ENCODE peak calls at places on chromosomes 5 and 9, in five cellular contexts. Z, T, B, P and H are unnamed samples.
A peak's percentile ranks its signal among the peaks of the same experiment; 100 is the strongest.

GRCh38 chr5:16493261-16493660 is 27.7 kb upstream of the ZNF622 start:
- DNase-seq in B (no peak), Z (no peak), P (no peak), T (no peak), H (no peak)

GRCh38 chr5:132059043-132059695 is 1.3 kb upstream of the IL3 start:
- DNase-seq in B (no peak), P (no peak), T (peak; percentile 13), Z (peak; percentile 47), H (no peak)

GRCh38 chr5:43571237-43571636 is 14.4 kb upstream of the PAIP1 start:
- DNase-seq in B (no peak), P (no peak), T (no peak), Z (no peak), H (no peak)

GRCh38 chr5:91079037-91079436 is 304.1 kb downstream of the ARRDC3 start:
- DNase-seq in P (no peak), Z (no peak), B (no peak), T (no peak), H (no peak)

GRCh38 chr5:166262395-166262794 is 2029.0 kb upstream of the WWC1 start:
- DNase-seq in P (no peak), B (no peak), T (no peak), Z (no peak), H (no peak)

GRCh38 chr5:171369056-171369455 is 18.6 kb upstream of the NPM1 start:
- DNase-seq in Z (no peak), P (no peak), B (no peak), T (no peak), H (no peak)

GRCh38 chr5:849651-850301 is 1.0 kb downstream of the ZDHHC11 start:
- DNase-seq in Z (no peak), T (no peak), B (no peak), P (no peak), H (no peak)

GRCh38 chr9:36328798-36329411 is 70.7 kb upstream of the GNE start:
- DNase-seq in B (peak; percentile 80), Z (no peak), P (peak; percentile 64), T (peak; percentile 31), H (peak; percentile 46)

GRCh38 chr5:136036991-136037705 is 8.4 kb downstream of the TGFBI start:
- DNase-seq in Z (no peak), T (peak; percentile 31), B (peak; percentile 53), P (no peak), H (peak; percentile 72)

GRCh38 chr9:130681769-130682489 is 11.7 kb upstream of the EXOSC2 start:
- DNase-seq in B (no peak), P (no peak), T (peak; percentile 18), Z (no peak), H (no peak)

GRCh38 chr9:94919376-94920098 is 193.0 kb downstream of the AOPEP start:
- DNase-seq in B (peak; percentile 69), P (peak; percentile 33), T (no peak), Z (no peak), H (no peak)

GRCh38 chr5:116506448-116506847 is 68.2 kb downstream of the SEMA6A start:
- DNase-seq in B (no peak), T (no peak), Z (no peak), P (no peak), H (no peak)

GRCh38 chr5:157444224-157444623 is 15.8 kb upstream of the NIPAL4 start:
- DNase-seq in P (no peak), B (no peak), Z (no peak), T (no peak), H (no peak)

GRCh38 chr5:9069650-9070049 is 476.2 kb downstream of the SEMA5A start:
- DNase-seq in T (no peak), Z (no peak), P (peak; percentile 71), B (peak; percentile 93), H (no peak)

GRCh38 chr5:175778951-175779475 is 92.4 kb upstream of the CPLX2 start:
- DNase-seq in B (no peak), T (no peak), P (no peak), Z (no peak), H (no peak)

GRCh38 chr5:142438573-142438972 is 113.8 kb upstream of the SPRY4 start:
- DNase-seq in Z (no peak), T (no peak), P (no peak), B (no peak), H (no peak)

GRCh38 chr9:114347675-114348074 is 18.0 kb downstream of the ORM2 start:
- DNase-seq in T (no peak), P (no peak), B (no peak), Z (no peak), H (no peak)

GRCh38 chr5:80707645-80708044 is 52.9 kb upstream of the DHFR start:
- DNase-seq in Z (no peak), P (no peak), B (peak; percentile 56), T (no peak), H (peak; percentile 14)

GRCh38 chr5:140107312-140108092 is 6.4 kb upstream of the PURA start:
- DNase-seq in Z (peak; percentile 91), B (peak; percentile 93), T (peak; percentile 87), P (peak; percentile 80), H (peak; percentile 67)

GRCh38 chr5:103793595-103794182 is 231.1 kb upstream of the NUDT12 start:
- DNase-seq in B (no peak), P (no peak), Z (no peak), T (no peak), H (no peak)

GRCh38 chr5:14872070-14872989 is 752 bp upstream of the ANKH start:
- DNase-seq in Z (peak; percentile 91), T (peak; percentile 70), P (no peak), B (peak; percentile 8), H (no peak)

GRCh38 chr5:72480836-72481235 is 26.4 kb downstream of the ZNF366 start:
- DNase-seq in T (no peak), P (no peak), Z (no peak), B (no peak), H (peak; percentile 49)

GRCh38 chr5:151029856-151030336 is 9.5 kb downstream of the GPX3 start:
- DNase-seq in B (no peak), T (no peak), Z (no peak), P (no peak), H (no peak)

GRCh38 chr5:151031554-151031953 is 11.2 kb downstream of the GPX3 start:
- DNase-seq in B (no peak), Z (no peak), T (no peak), P (no peak), H (no peak)

GRCh38 chr5:151029179-151029855 is 8.9 kb downstream of the GPX3 start:
- DNase-seq in P (no peak), Z (no peak), B (no peak), T (no peak), H (no peak)

GRCh38 chr5:151028717-151029116 is 8.3 kb downstream of the GPX3 start:
- DNase-seq in T (no peak), Z (no peak), B (no peak), P (no peak), H (no peak)

GRCh38 chr5:151030377-151030776 is 10.0 kb downstream of the GPX3 start:
- DNase-seq in P (no peak), T (no peak), B (no peak), Z (peak; percentile 92), H (no peak)
- H3K4me3 ChIP-seq in P (no peak overlapping the region), T (no peak overlapping the region), B (no peak overlapping the region), Z (no peak overlapping the region), H (no peak overlapping the region)

GRCh38 chr5:73763300-73764032 is 137.5 kb downstream of the ARHGEF28 start:
- DNase-seq in P (no peak), Z (no peak), T (no peak), B (no peak), H (peak; percentile 13)
- TF ChIP-seq CTCF in P (no peak), Z (no peak), T (no peak), B (no peak), H (no peak)

GRCh38 chr9:111957856-111958631 is 61.4 kb downstream of the UGCG start:
- DNase-seq in P (peak; percentile 91), Z (peak; percentile 65), B (peak; percentile 99), T (no peak), H (peak; percentile 97)
- H3K4me3 ChIP-seq in P (peak overlapping the region; percentile 52), Z (no peak overlapping the region), B (peak overlapping the region; percentile 42), T (no peak overlapping the region), H (peak overlapping the region; percentile 3)

DNA sequence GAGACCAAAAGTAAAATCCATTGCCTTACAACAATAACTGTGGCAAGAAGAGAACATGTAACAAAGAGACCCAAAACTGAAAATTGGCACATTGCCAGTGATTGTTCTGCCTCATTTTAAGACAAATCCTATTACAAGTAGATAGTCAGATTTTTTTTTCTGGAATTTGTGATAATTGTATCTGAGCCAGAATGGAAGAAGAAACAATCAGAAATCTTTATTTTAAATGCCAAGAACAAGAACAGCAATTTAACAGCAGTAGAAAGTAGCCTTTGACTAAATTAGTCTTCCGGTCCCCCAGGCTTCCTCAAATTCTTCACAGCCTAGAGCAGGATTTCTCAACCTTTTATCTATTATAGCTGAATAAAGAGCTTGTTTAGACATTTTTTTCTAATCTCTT is 106.7 kb upstream of the PTPN3 start:
- DNase-seq in B (no peak), T (no peak), Z (no peak), P (no peak), H (no peak)
- TF ChIP-seq CTCF in B (no peak), T (no peak), Z (no peak), P (no peak), H (no peak)